ENCODE peak calls at places on chromosomes 6 and 20, in five cellular contexts. Q is thoracic aorta, G is ovary, V is cardiac muscle cell, F is aorta. E is an unnamed sample.

GRCh38 chr20:64277571-64278318 is 22.2 kb downstream of the PCMTD2 start:
- DNase-seq in F (no peak), Q (no peak), G (no peak), V (no peak), E (no peak)

GRCh38 chr20:19624221-19624620 is 133.8 kb upstream of the RIN2 start:
- DNase-seq in Q (no peak), F (no peak), V (no peak), G (no peak), E (no peak)

GRCh38 chr20:61433816-61434215 is 181.8 kb downstream of the CDH4 start:
- DNase-seq in G (no peak), Q (no peak), F (no peak), V (no peak), E (no peak)

GRCh38 chr6:69305456-69305855 is 491.4 kb downstream of the LMBRD1 start:
- DNase-seq in V (no peak), F (no peak), G (no peak), Q (no peak), E (no peak)

GRCh38 chr6:148523051-148523450 is 180.4 kb downstream of the SASH1 start:
- DNase-seq in F (no peak), G (no peak), V (no peak), Q (no peak), E (no peak)

GRCh38 chr6:130204322-130204721 is 18.4 kb downstream of the SAMD3 start:
- DNase-seq in V (no peak), Q (no peak), G (no peak), F (no peak), E (no peak)

GRCh38 chr6:89117285-89118108 is at the start of gene SRSF12:
- DNase-seq in Q (no peak), F (peak; percentile 88), V (peak; percentile 73), G (peak; percentile 38), E (peak; percentile 29)

GRCh38 chr6:170231496-170232185 is 59.2 kb downstream of the DLL1 start:
- DNase-seq in G (no peak), V (no peak), Q (no peak), F (peak; percentile 61), E (no peak)

GRCh38 chr6:149567846-149568585 is 1.8 kb downstream of the GINM1 start:
- DNase-seq in V (no peak), F (no peak), G (no peak), Q (no peak), E (no peak)

GRCh38 chr6:1610497-1611321 is 994 bp downstream of the FOXC1 start:
- DNase-seq in Q (no peak), F (peak; percentile 78), G (no peak), V (no peak), E (no peak)

GRCh38 chr20:23228912-23229311 is 121.7 kb upstream of the NXT1 start:
- DNase-seq in G (no peak), V (no peak), F (peak; percentile 32), Q (no peak), E (no peak)

GRCh38 chr20:22385602-22386299 is 198.6 kb downstream of the FOXA2 start:
- DNase-seq in F (no peak), V (no peak), G (no peak), Q (no peak), E (no peak)

GRCh38 chr20:15835811-15836210 is 737.4 kb downstream of the KIF16B start:
- DNase-seq in F (no peak), Q (no peak), V (no peak), G (no peak), E (no peak)

GRCh38 chr6:89599727-89600126 is 38.8 kb downstream of the LYRM2 start:
- DNase-seq in G (no peak), Q (no peak), F (no peak), V (peak; percentile 45), E (no peak)

GRCh38 chr20:62872184-62872862 is 10.7 kb upstream of the TCFL5 start:
- DNase-seq in Q (no peak), F (peak; percentile 21), G (no peak), V (no peak), E (no peak)

GRCh38 chr6:155528982-155529453 is 73.4 kb upstream of the NOX3 start:
- DNase-seq in Q (peak; percentile 34), V (no peak), G (no peak), F (no peak), E (no peak)

GRCh38 chr6:19433101-19433500 is 404.1 kb upstream of the ID4 start:
- DNase-seq in G (no peak), V (no peak), Q (no peak), F (no peak), E (no peak)

GRCh38 chr6:93369586-93370134 is 49.7 kb downstream of the EPHA7 start:
- DNase-seq in Q (no peak), F (no peak), G (no peak), V (no peak), E (no peak)

GRCh38 chr6:154721460-154721859 is 11.8 kb upstream of the SCAF8 start:
- DNase-seq in Q (no peak), G (no peak), V (no peak), F (no peak), E (no peak)

GRCh38 chr6:11755725-11756124 is 22.9 kb downstream of the ADTRP start:
- DNase-seq in G (no peak), Q (no peak), V (no peak), F (no peak), E (no peak)

GRCh38 chr20:59004763-59005522 is 2.1 kb downstream of the CTSZ start:
- DNase-seq in F (peak; percentile 79), V (no peak), Q (no peak), G (no peak), E (peak; percentile 50)

GRCh38 chr6:84426002-84426705 is 198.7 kb upstream of the CEP162 start:
- DNase-seq in G (no peak), F (no peak), V (no peak), Q (no peak), E (no peak)

GRCh38 chr6:169863710-169864109 is 112.3 kb downstream of the ERMARD start:
- DNase-seq in G (no peak), V (no peak), Q (no peak), F (no peak), E (no peak)

GRCh38 chr6:166430269-166430668 is 47.5 kb upstream of the MPC1 start:
- DNase-seq in G (no peak), Q (no peak), F (no peak), V (no peak), E (no peak)

DNA sequence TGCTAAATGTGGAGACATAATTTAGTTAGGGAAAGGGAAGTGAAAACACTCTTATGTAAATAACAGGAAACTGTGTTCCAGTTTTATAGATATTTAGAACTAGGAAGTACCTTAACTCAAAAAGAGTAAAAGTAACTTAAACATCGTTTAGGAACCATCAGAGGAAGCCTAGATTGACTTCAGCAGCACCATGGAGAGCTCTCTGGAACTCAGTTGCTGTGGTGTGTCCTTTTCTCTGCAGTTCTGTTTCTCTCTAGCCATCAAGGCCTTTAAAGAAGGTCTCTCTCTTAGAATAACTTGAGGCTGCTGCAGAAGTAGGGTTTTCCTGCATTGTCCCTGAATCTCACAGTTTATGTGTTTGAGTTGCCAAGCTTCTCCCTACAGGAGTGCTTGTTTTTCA is 26.9 kb downstream of the CLVS2 start:
- DNase-seq in F (no peak), Q (no peak), G (no peak), V (peak; percentile 70), E (no peak)
- H3K9me3 ChIP-seq in F (peaks cover 1% of the 10 kb centered on the region), Q (no peaks in the 10 kb centered on the region), G (no peaks in the 10 kb centered on the region), V (no peaks in the 10 kb centered on the region), E (no peaks in the 10 kb centered on the region)

DNA sequence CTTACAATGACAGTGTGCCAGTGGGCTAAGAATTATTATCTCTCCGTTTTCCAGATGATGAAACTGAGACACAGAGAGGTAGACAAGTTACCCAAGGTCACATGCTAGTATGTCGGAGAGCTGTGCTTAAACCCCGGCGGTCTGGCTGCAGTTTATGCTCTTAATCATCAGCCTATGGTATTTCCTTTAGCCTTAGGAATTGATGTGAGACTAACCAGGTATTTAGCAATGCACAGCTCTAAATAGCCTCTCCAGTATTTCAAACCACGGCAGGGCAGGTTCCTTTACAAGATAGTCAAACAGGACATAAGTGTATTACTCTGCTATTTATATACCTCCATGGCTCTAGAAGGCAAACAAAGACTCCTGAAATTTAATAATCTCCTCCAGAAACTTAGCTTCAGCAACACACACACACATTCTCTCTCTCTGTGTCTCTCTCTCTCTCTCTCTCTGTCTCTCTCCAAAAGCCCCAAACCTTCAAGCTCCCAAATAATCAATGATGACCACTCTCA is 142.0 kb upstream of the ZNF217 start:
- DNase-seq in Q (no peak), F (no peak), V (peak; percentile 69), G (no peak), E (no peak)
- H3K4me1 ChIP-seq in Q (peaks cover 6% of the 10 kb centered on the region), F (no peaks in the 10 kb centered on the region), V (peaks cover 59% of the 10 kb centered on the region), G (no peaks in the 10 kb centered on the region), E (no peaks in the 10 kb centered on the region)

GRCh38 chr6:81713205-81713604 is 39.3 kb downstream of the TENT5A start:
- DNase-seq in V (no peak), Q (no peak), G (no peak), F (no peak), E (no peak)

GRCh38 chr6:81704700-81705099 is 47.8 kb downstream of the TENT5A start:
- DNase-seq in F (no peak), G (no peak), V (no peak), Q (no peak), E (no peak)

DNA sequence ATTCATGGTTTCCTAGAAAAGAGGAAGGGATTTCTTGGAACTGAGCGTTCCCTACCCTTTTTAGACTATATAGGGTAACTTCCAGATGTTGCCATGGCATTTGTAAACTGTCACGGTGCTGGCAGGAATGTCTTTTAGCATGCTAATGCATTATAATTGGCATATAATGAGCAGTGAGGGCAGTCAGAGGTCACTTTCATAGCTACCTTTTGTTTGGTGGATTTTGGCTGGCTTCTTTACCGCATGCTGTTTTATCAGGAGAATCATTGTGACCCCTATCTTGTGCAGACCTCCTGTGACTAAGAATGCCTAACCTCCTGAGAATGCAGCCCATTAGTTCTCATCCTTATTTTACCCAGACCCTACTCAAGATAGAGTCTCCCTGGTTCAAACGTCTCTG is 44.2 kb downstream of the TENT5A start:
- DNase-seq in V (no peak), F (no peak), Q (no peak), G (no peak), E (no peak)
- H3K9me3 ChIP-seq in V (no peaks in the 10 kb centered on the region), F (no peaks in the 10 kb centered on the region), Q (no peaks in the 10 kb centered on the region), G (no peaks in the 10 kb centered on the region), E (no peaks in the 10 kb centered on the region)

DNA sequence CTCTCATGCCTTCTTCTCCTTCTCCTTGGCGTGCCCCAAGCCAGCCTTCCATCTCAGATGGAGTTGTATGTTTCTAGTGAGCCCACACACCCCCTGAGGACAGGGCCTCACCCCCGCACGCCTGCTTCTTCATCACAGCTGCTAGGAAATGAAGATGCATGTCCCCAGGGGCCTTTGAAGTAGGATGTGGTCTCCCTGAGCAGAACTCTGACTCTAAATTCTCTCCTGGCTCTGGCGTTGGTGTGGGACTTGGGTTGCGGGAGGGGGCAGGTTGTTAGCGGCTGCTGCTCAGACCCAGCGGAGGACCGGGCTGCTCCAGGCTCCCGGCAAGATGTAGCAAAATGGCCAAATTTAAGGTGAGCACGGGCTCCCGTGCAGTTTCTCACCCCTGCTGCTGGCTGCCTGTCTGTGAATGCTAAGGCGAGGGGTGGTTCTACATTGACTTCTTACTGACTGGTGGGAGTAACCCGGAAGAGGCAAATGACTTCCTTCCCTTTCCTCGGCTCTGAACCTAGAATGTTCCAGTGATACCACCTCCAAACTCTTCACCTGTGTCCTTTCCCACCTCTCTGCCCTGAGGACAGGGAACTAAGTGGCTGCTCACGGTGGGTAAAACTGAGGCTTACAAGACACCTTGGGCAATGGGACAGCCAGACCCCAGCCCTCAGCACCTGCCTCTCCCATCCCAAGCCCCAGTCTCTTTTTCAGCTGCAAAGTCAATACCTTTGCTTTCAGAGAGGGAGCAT is 8.8 kb downstream of the SYNJ2 start:
- DNase-seq in F (no peak), Q (no peak), G (no peak), V (no peak), E (peak; percentile 54)
- H3K4me1 ChIP-seq in F (no peaks in the 10 kb centered on the region), Q (peaks cover 35% of the 10 kb centered on the region), G (peaks cover 11% of the 10 kb centered on the region), V (no peaks in the 10 kb centered on the region), E (peaks cover 43% of the 10 kb centered on the region)